ENCODE peak calls at places on chromosomes 2 and 18, in six cellular contexts. O is CD8-positive, alpha-beta memory T cell; W is CD4-positive, CD25-positive, alpha-beta regulatory T cell; L is K562; I is coronary artery; Y is GM23338. R is an unnamed sample.

GRCh38 chr2:152236191-152236925 is 60.8 kb upstream of the STAM2 start:
- DNase-seq in O (no peak), W (no peak), L (no peak), I (no peak), Y (no peak), R (no peak)

GRCh38 chr18:29012364-29012763 is 835.4 kb upstream of the CDH2 start:
- DNase-seq in O (no peak), W (no peak), L (no peak), I (no peak), Y (peak), R (no peak)

GRCh38 chr2:149653831-149654445 is 66.4 kb upstream of the MMADHC start:
- DNase-seq in O (no peak), W (no peak), L (no peak), I (no peak), Y (peak), R (no peak)

GRCh38 chr2:217327981-217328760 is 468.3 kb upstream of the TNP1 start:
- DNase-seq in O (no peak), W (no peak), L (no peak), I (no peak), Y (no peak), R (no peak)

GRCh38 chr2:100840519-100840918 is 20.6 kb downstream of the NPAS2 start:
- DNase-seq in O (no peak), W (no peak), L (no peak), I (no peak), Y (no peak), R (no peak)

GRCh38 chr2:74457129-74457548 is 1.1 kb upstream of the WBP1 start:
- DNase-seq in O (no peak), W (no peak), L (no peak), I (no peak), Y (no peak), R (no peak)

GRCh38 chr2:233996436-233996835 is 54.1 kb upstream of the SPP2 start:
- DNase-seq in O (no peak), W (no peak), L (no peak), I (no peak), Y (no peak), R (no peak)

GRCh38 chr2:98118161-98118560 is 31.2 kb downstream of the VWA3B start:
- DNase-seq in O (no peak), W (no peak), L (no peak), I (no peak), Y (no peak), R (no peak)

GRCh38 chr2:196277002-196277401 is 105.6 kb upstream of the STK17B start:
- DNase-seq in O (peak), W (peak), L (peak), I (no peak), Y (peak), R (no peak)

GRCh38 chr2:219087848-219088247 is 27.1 kb upstream of the IHH start:
- DNase-seq in O (no peak), W (no peak), L (no peak), I (no peak), Y (no peak), R (no peak)

GRCh38 chr2:125559186-125559585 is 1096.8 kb upstream of the GYPC start:
- DNase-seq in O (no peak), W (no peak), L (no peak), I (no peak), Y (no peak), R (no peak)

GRCh38 chr2:209579236-209579749 is 155.4 kb downstream of the MAP2 start:
- DNase-seq in O (no peak), W (no peak), L (no peak), I (no peak), Y (peak), R (peak)
- H3K4me3 ChIP-seq in O (no peak), W (no peak), L (no peak), I (peak), Y (no peak), R (peak)

DNA sequence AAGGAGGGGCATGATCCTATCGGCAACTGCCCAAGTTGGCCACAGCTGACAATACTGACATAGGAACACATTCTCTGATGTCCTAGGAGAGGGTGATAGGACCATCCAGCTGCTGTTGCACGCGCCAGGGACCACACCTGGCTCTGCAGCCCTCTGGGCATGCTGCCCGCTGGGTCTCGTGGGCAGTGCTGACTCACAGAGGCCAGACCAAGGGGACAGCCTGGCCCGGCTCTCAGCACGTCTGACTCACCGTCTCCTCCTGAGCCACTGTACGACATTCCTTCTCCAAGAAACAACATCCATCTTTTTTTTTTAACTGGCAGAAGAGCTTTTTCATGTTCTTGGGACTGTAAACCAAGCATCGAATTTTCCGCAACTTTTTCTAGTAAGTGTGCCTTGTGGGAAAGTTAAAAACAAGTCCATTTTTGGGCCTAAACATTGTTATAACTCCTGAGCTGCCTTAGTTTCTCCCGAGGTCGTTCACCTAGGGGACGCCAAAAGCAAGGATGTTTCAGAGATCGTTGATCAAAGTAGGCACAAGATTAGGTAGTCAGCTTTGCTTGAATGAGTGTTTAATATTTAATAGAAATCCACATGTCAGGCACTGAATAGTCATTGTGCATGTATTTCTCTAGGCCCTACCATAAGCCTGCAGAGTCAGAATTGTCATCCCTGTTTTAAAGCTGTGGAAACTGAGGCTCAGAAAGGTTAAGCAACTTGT is 100.3 kb downstream of the TTC32 start:
- DNase-seq in O (no peak), W (no peak), L (no peak), I (peak), Y (no peak), R (peak)
- H3K4me3 ChIP-seq in O (no peak), W (no peak), L (no peak), I (no peak), Y (no peak), R (no peak)

DNA sequence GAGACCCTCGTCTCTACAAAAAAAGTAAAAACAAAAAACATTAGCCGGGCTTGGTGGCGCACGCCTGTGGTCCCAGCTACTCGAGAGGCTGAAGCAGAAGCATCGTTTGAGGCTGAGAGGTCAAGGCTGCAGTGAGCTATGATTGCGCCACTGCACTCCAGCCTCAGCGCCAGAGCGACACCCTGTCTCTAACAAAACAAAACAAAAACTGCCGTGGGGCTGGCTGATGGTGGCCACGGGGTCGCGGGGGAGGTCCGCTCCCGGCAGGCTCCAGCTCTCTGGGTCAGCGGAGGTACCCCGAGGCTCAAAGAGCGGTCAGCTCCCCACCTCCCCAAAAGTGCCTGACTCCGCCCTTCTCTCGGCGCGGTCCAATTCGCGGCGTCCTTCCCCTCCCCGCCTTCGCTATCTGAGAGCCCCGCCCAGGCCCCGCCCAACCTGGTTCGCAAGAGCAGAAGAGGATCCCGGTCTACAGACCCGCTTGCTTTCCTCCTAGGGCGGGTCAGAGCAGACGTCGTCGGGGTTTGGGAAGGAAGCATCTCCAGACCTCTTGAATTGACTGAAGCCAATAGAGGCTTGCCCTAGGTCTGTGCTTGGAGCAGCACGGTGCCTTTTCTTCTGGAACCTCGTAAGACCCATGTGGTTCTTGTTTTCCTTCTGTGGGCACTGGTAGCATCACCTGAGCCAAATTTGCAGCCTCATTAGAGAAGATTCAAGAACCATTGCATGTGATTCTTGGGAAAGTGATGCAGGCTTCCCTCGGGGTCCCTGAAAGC is 7.8 kb downstream of the RAX start:
- DNase-seq in O (no peak), W (no peak), L (peak), I (no peak), Y (peak), R (peak)
- H3K4me3 ChIP-seq in O (no peak), W (no peak), L (peak), I (peak), Y (peak), R (peak)

DNA sequence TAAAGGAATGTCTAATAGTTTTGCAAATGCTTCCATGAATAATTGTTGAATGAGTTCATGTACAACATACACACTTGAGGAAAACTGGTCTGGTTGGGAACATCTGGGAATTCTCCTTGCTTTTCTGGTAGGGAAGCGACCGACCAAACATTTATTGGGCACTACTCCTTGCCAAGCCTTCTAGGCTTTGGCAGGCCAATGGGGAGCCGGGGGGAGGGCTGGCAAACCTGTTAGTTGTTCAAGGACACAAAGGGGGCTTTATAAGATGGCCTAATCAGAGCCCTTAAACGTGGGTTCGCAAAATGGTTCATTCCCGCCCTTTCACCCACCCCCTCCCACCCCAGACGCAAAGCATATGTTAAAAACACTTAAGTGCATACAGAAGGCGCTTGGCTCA is 902 bp upstream of the VSNL1 start:
- DNase-seq in O (no peak), W (no peak), L (no peak), I (no peak), Y (peak), R (no peak)
- H3K4me3 ChIP-seq in O (no peak), W (no peak), L (no peak), I (peak), Y (peak), R (no peak)

GRCh38 chr18:78527984-78528383 is 451.6 kb upstream of the SALL3 start:
- DNase-seq in O (no peak), W (no peak), L (no peak), I (peak), Y (no peak), R (no peak)

GRCh38 chr18:78526275-78526674 is 453.3 kb upstream of the SALL3 start:
- DNase-seq in O (no peak), W (no peak), L (no peak), I (peak), Y (no peak), R (no peak)

GRCh38 chr18:78526923-78527775 is 452.5 kb upstream of the SALL3 start:
- DNase-seq in O (no peak), W (no peak), L (no peak), I (peak), Y (peak), R (no peak)

GRCh38 chr18:78528437-78529228 is 451.0 kb upstream of the SALL3 start:
- DNase-seq in O (no peak), W (no peak), L (peak), I (peak), Y (no peak), R (no peak)

GRCh38 chr18:78531637-78532036 is 448.0 kb upstream of the SALL3 start:
- DNase-seq in O (no peak), W (no peak), L (no peak), I (peak), Y (no peak), R (no peak)
- H3K4me3 ChIP-seq in O (no peak), W (no peak), L (no peak), I (no peak), Y (no peak), R (no peak)

GRCh38 chr2:285506-285905 is 2.4 kb downstream of the ALKAL2 start:
- DNase-seq in O (no peak), W (no peak), L (no peak), I (no peak), Y (peak), R (no peak)

GRCh38 chr2:286774-287392 is 1.0 kb downstream of the ALKAL2 start:
- DNase-seq in O (no peak), W (no peak), L (no peak), I (no peak), Y (peak), R (no peak)

GRCh38 chr2:285990-286389 is 1.9 kb downstream of the ALKAL2 start:
- DNase-seq in O (no peak), W (no peak), L (no peak), I (no peak), Y (no peak), R (no peak)

GRCh38 chr2:283996-284794 is 3.7 kb downstream of the ALKAL2 start:
- DNase-seq in O (no peak), W (no peak), L (no peak), I (no peak), Y (peak), R (no peak)

GRCh38 chr2:284896-285492 is 2.9 kb downstream of the ALKAL2 start:
- DNase-seq in O (no peak), W (no peak), L (no peak), I (no peak), Y (no peak), R (no peak)
- H3K4me3 ChIP-seq in O (no peak), W (no peak), L (no peak), I (no peak), Y (peak), R (no peak)

DNA sequence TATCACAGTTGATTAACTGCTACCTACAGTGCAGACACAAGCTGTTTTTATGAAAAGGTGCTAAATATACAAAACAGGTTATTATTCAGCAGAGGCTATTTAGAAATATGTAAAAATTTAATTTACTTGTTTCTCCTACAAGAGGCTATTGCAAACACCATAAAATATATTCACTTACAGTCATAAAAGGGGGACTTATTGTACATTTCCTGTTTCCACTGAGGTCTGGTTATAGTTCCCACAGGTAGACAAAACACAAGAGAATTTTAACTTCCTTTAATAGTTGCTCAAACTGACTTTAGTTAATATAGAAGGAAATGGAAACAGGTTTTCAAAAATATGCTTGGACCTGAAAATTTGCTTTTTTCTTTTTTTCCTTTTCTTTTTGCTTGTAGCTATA is 40.0 kb upstream of the FRZB start:
- DNase-seq in O (no peak), W (no peak), L (no peak), I (no peak), Y (no peak), R (no peak)
- H3K4me3 ChIP-seq in O (no peak), W (no peak), L (no peak), I (no peak), Y (no peak), R (no peak)

GRCh38 chr2:85277416-85278158 is 50.2 kb downstream of the TGOLN2 start:
- DNase-seq in O (no peak), W (no peak), L (no peak), I (no peak), Y (peak), R (peak)
- H3K4me3 ChIP-seq in O (no peak), W (no peak), L (no peak), I (peak), Y (no peak), R (no peak)

R was measured in MG63.